ENCODE peak calls at places on chromosome 14, in six cellular contexts. Q, N, R, P, E and M are unnamed samples.

GRCh38 chr14:101198398-101199027 is 295.0 kb upstream of the RTL1 start:
- DNase-seq in Q (peak; percentile 23), N (no peak), R (peak; percentile 71), P (no peak), E (no peak), M (no peak)

GRCh38 chr14:81555051-81555450 is 21.4 kb upstream of the SEL1L start:
- DNase-seq in Q (no peak), N (no peak), R (no peak), P (no peak), E (no peak), M (no peak)

GRCh38 chr14:70020350-70021170 is 141.3 kb downstream of the SMOC1 start:
- DNase-seq in Q (no peak), N (no peak), R (peak; percentile 44), P (no peak), E (no peak), M (no peak)

GRCh38 chr14:104383088-104383805 is 196.3 kb upstream of the C14orf180 start:
- DNase-seq in Q (no peak), N (peak; percentile 81), R (peak; percentile 55), P (no peak), E (no peak), M (no peak)

GRCh38 chr14:33357225-33358010 is 418.7 kb downstream of the NPAS3 start:
- DNase-seq in Q (no peak), N (no peak), R (no peak), P (no peak), E (no peak), M (no peak)

GRCh38 chr14:99891266-99891665 is 98.1 kb downstream of the EML1 start:
- DNase-seq in Q (no peak), N (no peak), R (no peak), P (no peak), E (no peak), M (no peak)

GRCh38 chr14:44165286-44165685 is 341.8 kb downstream of the FSCB start:
- DNase-seq in Q (no peak), N (no peak), R (no peak), P (no peak), E (no peak), M (no peak)

GRCh38 chr14:59772252-59772651 is 98.3 kb downstream of the RTN1 start:
- DNase-seq in Q (no peak), N (no peak), R (no peak), P (no peak), E (no peak), M (no peak)

GRCh38 chr14:49464885-49465284 is 121.3 kb downstream of the RPS29 start:
- DNase-seq in Q (no peak), N (no peak), R (no peak), P (no peak), E (no peak), M (no peak)

GRCh38 chr14:99644723-99645544 is at the start of gene HHIPL1:
- DNase-seq in Q (no peak), N (peak; percentile 95), R (no peak), P (no peak), E (no peak), M (no peak)

GRCh38 chr14:93036652-93037341 is 78.9 kb downstream of the ITPK1 start:
- DNase-seq in Q (no peak), N (peak; percentile 80), R (no peak), P (no peak), E (no peak), M (no peak)

GRCh38 chr14:103897075-103897947 is 30.9 kb upstream of the TDRD9 start:
- DNase-seq in Q (no peak), N (no peak), R (no peak), P (no peak), E (no peak), M (no peak)

GRCh38 chr14:69154779-69155178 is 1.9 kb upstream of the DCAF5 start:
- DNase-seq in Q (no peak), N (peak; percentile 69), R (no peak), P (no peak), E (no peak), M (no peak)

GRCh38 chr14:32407170-32407569 is 78.1 kb downstream of the AKAP6 start:
- DNase-seq in Q (no peak), N (no peak), R (no peak), P (no peak), E (no peak), M (no peak)

GRCh38 chr14:38199768-38200167 is 7.9 kb upstream of the SSTR1 start:
- DNase-seq in Q (no peak), N (no peak), R (no peak), P (no peak), E (no peak), M (no peak)

GRCh38 chr14:25518347-25518746 is 468.4 kb upstream of the STXBP6 start:
- DNase-seq in Q (no peak), N (no peak), R (no peak), P (no peak), E (no peak), M (no peak)

GRCh38 chr14:20622816-20623291 is 18.6 kb downstream of the OR6S1 start:
- DNase-seq in Q (no peak), N (no peak), R (peak; percentile 77), P (no peak), E (no peak), M (no peak)

GRCh38 chr14:97029800-97030199 is 232.6 kb downstream of the VRK1 start:
- DNase-seq in Q (no peak), N (no peak), R (no peak), P (no peak), E (no peak), M (no peak)

GRCh38 chr14:101116486-101117130 is 213.1 kb upstream of the RTL1 start:
- DNase-seq in Q (peak; percentile 22), N (peak; percentile 65), R (no peak), P (no peak), E (no peak), M (peak; percentile 0)

GRCh38 chr14:100093322-100093721 is 28.1 kb downstream of the EVL start:
- DNase-seq in Q (no peak), N (no peak), R (peak; percentile 44), P (no peak), E (no peak), M (no peak)

GRCh38 chr14:100187247-100187833 is 27.9 kb upstream of the DEGS2 start:
- DNase-seq in Q (no peak), N (peak; percentile 35), R (no peak), P (no peak), E (no peak), M (no peak)

GRCh38 chr14:75631453-75631831 is 29.2 kb downstream of the ERG28 start:
- DNase-seq in Q (no peak), N (no peak), R (no peak), P (no peak), E (no peak), M (no peak)

GRCh38 chr14:92546347-92547053 is 32.9 kb downstream of the RIN3 start:
- DNase-seq in Q (no peak), N (no peak), R (no peak), P (no peak), E (peak; percentile 42), M (no peak)

GRCh38 chr14:38238881-38239280 is 17.0 kb downstream of the CLEC14A start:
- DNase-seq in Q (no peak), N (no peak), R (no peak), P (no peak), E (no peak), M (no peak)

GRCh38 chr14:64753374-64753773 is 49.1 kb downstream of the PLEKHG3 start:
- DNase-seq in Q (no peak), N (no peak), R (no peak), P (no peak), E (no peak), M (no peak)

GRCh38 chr14:20460458-20461229 is 590 bp downstream of the PIP4P1 start:
- DNase-seq in Q (peak; percentile 62), N (peak; percentile 80), R (no peak), P (no peak), E (no peak), M (peak; percentile 49)

GRCh38 chr14:100810861-100811461 is 15.0 kb upstream of the MEG3 start:
- DNase-seq in Q (no peak), N (peak; percentile 73), R (no peak), P (no peak), E (no peak), M (no peak)

GRCh38 chr14:92160619-92161018 is 38.9 kb downstream of the CPSF2 start:
- DNase-seq in Q (no peak), N (peak; percentile 62), R (no peak), P (no peak), E (peak; percentile 34), M (no peak)

GRCh38 chr14:23028800-23029199 is 5.9 kb downstream of the PSMB5 start:
- DNase-seq in Q (no peak), N (no peak), R (no peak), P (no peak), E (no peak), M (no peak)

GRCh38 chr14:28766505-28767238 is at the start of gene FOXG1:
- DNase-seq in Q (no peak), N (peak; percentile 92), R (no peak), P (no peak), E (no peak), M (no peak)